ENCODE peak calls at places on chromosomes 3 and 15, in seven cellular contexts. E is Panc1, Z is HFFc6, Y is cardiac muscle cell, V is AG10803, D is mucosa of descending colon, W is heart left ventricle. R is an unnamed sample.

GRCh38 chr15:40336129-40337122 is 4.3 kb downstream of the CCDC9B start:
- DNase-seq in D (peak; percentile 48), W (no peak), Y (no peak), E (no peak), V (no peak), Z (no peak), R (no peak)

GRCh38 chr3:102069211-102069662 is 219.9 kb downstream of the NFKBIZ start:
- DNase-seq in Y (peak; percentile 83), W (no peak), D (no peak), V (peak; percentile 67), E (no peak), Z (peak; percentile 64), R (no peak)

GRCh38 chr15:52559583-52559982 is 9.2 kb downstream of the ARPP19 start:
- DNase-seq in Y (peak; percentile 46), Z (peak; percentile 19), V (no peak), D (no peak), E (no peak), W (no peak), R (no peak)

GRCh38 chr3:101791778-101792177 is 12.8 kb downstream of the NXPE3 start:
- DNase-seq in D (no peak), E (no peak), Y (no peak), Z (no peak), V (no peak), W (no peak), R (no peak)

GRCh38 chr15:83323296-83323711 is 38.8 kb upstream of the BNC1 start:
- DNase-seq in W (peak; percentile 13), Z (peak; percentile 91), Y (peak; percentile 93), D (no peak), V (peak; percentile 96), E (no peak), R (peak; percentile 2)

GRCh38 chr15:29825205-29825604 is 2.9 kb upstream of the TJP1 start:
- DNase-seq in V (peak; percentile 27), Y (peak; percentile 35), E (no peak), D (no peak), W (no peak), Z (no peak), R (no peak)

GRCh38 chr15:32651229-32651837 is 9.8 kb downstream of the SCG5 start:
- DNase-seq in Z (peak; percentile 64), W (peak; percentile 13), V (peak; percentile 82), Y (peak; percentile 79), E (peak; percentile 48), D (no peak), R (peak; percentile 64)

GRCh38 chr15:99324082-99324620 is 72.9 kb downstream of the LRRC28 start:
- DNase-seq in W (peak; percentile 23), Y (peak; percentile 59), D (no peak), Z (peak; percentile 72), E (no peak), V (peak; percentile 76), R (no peak)

GRCh38 chr15:75761446-75762356 is 49.1 kb upstream of the CSPG4 start:
- DNase-seq in D (no peak), E (no peak), V (no peak), W (no peak), Y (no peak), Z (no peak), R (no peak)
- TF ChIP-seq CTCF in D (no peak), E (no peak), V (no peak), W (no peak), Y (no peak), Z (no peak), R (no peak)

GRCh38 chr3:98185180-98185579 is 18.7 kb downstream of the OR5H15 start:
- DNase-seq in E (no peak), Y (no peak), D (no peak), V (no peak), Z (no peak), W (no peak), R (no peak)
- TF ChIP-seq CTCF in E (peak; percentile 31), Y (no peak), D (no peak), V (no peak), Z (no peak), W (no peak), R (no peak)

DNA sequence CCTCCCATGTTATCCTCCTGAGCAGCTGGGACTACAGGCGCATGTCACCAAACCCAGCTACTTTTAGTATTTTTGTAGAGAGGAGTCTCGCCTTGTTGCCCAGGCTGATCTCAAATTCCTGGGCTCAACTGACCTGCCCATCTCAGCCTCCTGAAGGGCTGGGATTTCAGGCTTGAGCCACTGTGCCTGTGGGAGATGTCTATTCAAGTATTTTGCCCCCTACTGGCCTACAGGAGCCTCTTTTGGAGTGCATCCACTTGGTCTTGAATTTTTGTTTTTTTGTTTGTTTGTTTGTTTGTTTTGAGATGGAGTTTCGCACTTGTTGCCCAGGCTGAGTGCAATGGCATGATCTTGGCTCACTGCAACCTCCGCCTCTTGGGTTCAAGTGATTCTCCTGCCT is 3.2 kb upstream of the DHX30 start:
- DNase-seq in W (no peak), D (no peak), Y (no peak), V (no peak), E (no peak), Z (no peak), R (no peak)
- TF ChIP-seq CTCF in W (no peak), D (no peak), Y (peak; percentile 15), V (peak; percentile 37), E (no peak), Z (peak; percentile 69), R (no peak)

GRCh38 chr3:125050486-125051172 is 5.2 kb downstream of the HEG1 start:
- DNase-seq in V (no peak), Z (no peak), Y (no peak), E (no peak), W (no peak), D (no peak), R (no peak)
- TF ChIP-seq CTCF in V (no peak), Z (peak; percentile 16), Y (no peak), E (peak; percentile 27), W (no peak), D (no peak), R (no peak)

GRCh38 chr3:50549226-50549625 is 18.3 kb downstream of the C3orf18 start:
- DNase-seq in D (no peak), Y (no peak), Z (no peak), W (no peak), E (no peak), V (no peak), R (no peak)

GRCh38 chr3:50552058-50552435 is 15.5 kb downstream of the C3orf18 start:
- DNase-seq in D (no peak), Z (no peak), V (no peak), E (no peak), W (no peak), Y (no peak), R (no peak)

GRCh38 chr3:50551293-50552057 is 16.1 kb downstream of the C3orf18 start:
- DNase-seq in Z (no peak), D (no peak), E (no peak), W (no peak), Y (no peak), V (no peak), R (no peak)

GRCh38 chr3:50552598-50552997 is 14.9 kb downstream of the C3orf18 start:
- DNase-seq in W (no peak), Z (no peak), Y (no peak), E (no peak), V (no peak), D (no peak), R (no peak)

GRCh38 chr3:50550079-50550736 is 17.3 kb downstream of the C3orf18 start:
- DNase-seq in W (no peak), V (no peak), E (no peak), Y (peak; percentile 50), D (no peak), Z (peak; percentile 12), R (peak; percentile 62)
- TF ChIP-seq CTCF in W (peak; percentile 69), V (peak; percentile 73), E (peak; percentile 80), Y (peak; percentile 74), D (peak; percentile 47), Z (peak; percentile 92), R (peak; percentile 81)

DNA sequence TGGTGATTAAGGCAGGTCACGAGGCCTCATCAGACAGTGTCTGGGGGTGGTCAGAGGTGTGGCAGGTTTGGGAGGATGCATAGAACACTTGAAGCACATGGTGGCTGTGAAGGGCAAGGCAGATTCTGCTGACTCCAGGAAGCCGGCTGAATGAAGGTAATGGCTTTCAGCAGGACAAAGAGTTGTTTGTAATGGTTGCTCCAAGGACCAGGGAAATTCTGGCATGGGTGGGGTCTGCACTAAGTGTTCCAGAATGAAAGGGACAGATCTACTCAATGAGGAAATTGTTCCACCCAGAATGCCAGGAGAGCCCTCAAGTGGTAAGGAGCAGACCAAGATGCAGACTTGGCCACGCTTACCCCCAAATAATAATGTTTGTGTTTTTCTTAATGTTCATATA is 70.7 kb upstream of the ACAD9 start:
- DNase-seq in D (no peak), W (no peak), Z (no peak), E (no peak), Y (no peak), V (no peak), R (peak; percentile 53)
- TF ChIP-seq CTCF in D (no peak), W (peak; percentile 10), Z (no peak), E (no peak), Y (no peak), V (no peak), R (no peak)

GRCh38 chr3:107370902-107371301 is 6.3 kb upstream of the CCDC54 start:
- DNase-seq in Y (no peak), D (no peak), Z (no peak), E (no peak), V (no peak), W (no peak), R (no peak)

GRCh38 chr3:107373896-107374295 is 3.3 kb upstream of the CCDC54 start:
- DNase-seq in V (no peak), D (no peak), E (no peak), W (no peak), Z (no peak), Y (no peak), R (no peak)

GRCh38 chr3:107372506-107372905 is 4.7 kb upstream of the CCDC54 start:
- DNase-seq in E (no peak), Y (no peak), W (no peak), V (no peak), D (no peak), Z (no peak), R (no peak)

GRCh38 chr3:107377151-107377550 is at the start of gene CCDC54:
- DNase-seq in V (peak; percentile 12), E (no peak), Y (no peak), W (no peak), D (no peak), Z (peak; percentile 2), R (no peak)

DNA sequence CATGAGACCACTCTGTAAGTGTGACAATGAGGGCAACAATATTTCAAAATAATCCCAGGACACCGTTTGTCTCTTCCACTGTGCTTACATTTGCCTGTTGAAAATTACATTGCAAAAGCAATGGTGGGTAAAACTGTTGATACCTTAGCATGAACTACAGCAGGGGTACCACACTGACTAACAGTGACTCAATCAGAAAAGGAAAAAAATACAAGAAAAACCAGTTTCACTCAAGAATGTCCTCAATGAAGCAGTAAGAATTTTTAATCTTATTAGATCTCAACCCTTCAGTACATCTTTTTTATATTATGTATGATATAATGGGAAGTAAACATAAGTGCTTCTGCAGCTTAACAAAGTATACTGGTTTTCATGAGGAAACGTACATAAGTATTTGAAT is 1.6 kb upstream of the CCDC54 start:
- DNase-seq in W (no peak), V (no peak), E (no peak), Y (no peak), D (no peak), Z (no peak), R (no peak)
- TF ChIP-seq CTCF in W (no peak), V (no peak), E (no peak), Y (no peak), D (no peak), Z (no peak), R (no peak)